ENCODE peak calls at places on chromosomes 2 and 18, in ten cellular contexts. O is KG1; Z is nucleus accumbens; A is LHCN-M2; R is GM04503; F is HT-29; P is esophagus squamous epithelium; D is fibroblast of mammary gland; Q is activated T-helper 1 cell treated with anti-CD3 and anti-CD28 coated beads, Interleukin-2, amount 50 U/mL, for 16 hours; U is cardiac muscle cell. I is an unnamed sample.

GRCh38 chr2:48912110-48912509 is 156.6 kb upstream of the LHCGR start:
- DNase-seq in U (peak), D (no peak), F (peak), O (no peak), A (no peak), Q (no peak), P (no peak), R (no peak), Z (no peak), I (no peak)

GRCh38 chr2:105403785-105404698 is 5.2 kb upstream of the FHL2 start:
- DNase-seq in Q (no peak), U (peak), D (peak), O (no peak), F (peak), A (peak), R (peak), Z (no peak), P (no peak), I (peak)

GRCh38 chr18:13611616-13612110 is 114.7 kb downstream of the FAM210A start:
- DNase-seq in Z (peak), A (peak), O (no peak), D (peak), R (peak), Q (no peak), F (no peak), P (no peak), U (peak), I (no peak)

GRCh38 chr2:207422307-207422960 is 107.3 kb upstream of the CREB1 start:
- DNase-seq in Z (no peak), O (no peak), Q (no peak), A (no peak), R (no peak), D (no peak), U (no peak), P (no peak), F (no peak), I (no peak)

GRCh38 chr18:57301573-57302230 is 50.7 kb upstream of the ST8SIA3 start:
- DNase-seq in R (no peak), Z (no peak), U (no peak), O (no peak), Q (no peak), D (no peak), F (no peak), A (no peak), P (no peak), I (no peak)

GRCh38 chr2:98396745-98397355 is 47.8 kb upstream of the INPP4A start:
- DNase-seq in Q (no peak), R (no peak), Z (no peak), P (no peak), F (no peak), A (no peak), D (no peak), U (no peak), O (no peak), I (no peak)

GRCh38 chr2:207969249-207969648 is 56.1 kb downstream of the PLEKHM3 start:
- DNase-seq in Q (no peak), D (no peak), F (no peak), A (no peak), Z (no peak), P (no peak), U (no peak), O (no peak), R (no peak), I (no peak)

GRCh38 chr2:26757873-26758789 is 6.0 kb upstream of the SLC35F6 start:
- DNase-seq in O (no peak), P (no peak), Q (no peak), R (peak), U (peak), Z (no peak), A (peak), D (peak), F (peak), I (peak)

GRCh38 chr2:170554278-170554955 is 160.7 kb upstream of the SP5 start:
- DNase-seq in D (peak), A (peak), Q (no peak), P (no peak), U (peak), O (no peak), R (peak), F (no peak), Z (no peak), I (no peak)

GRCh38 chr18:47682876-47683275 is 247.6 kb downstream of the SMAD2 start:
- DNase-seq in A (no peak), Q (no peak), U (no peak), R (no peak), O (no peak), P (no peak), F (no peak), D (no peak), Z (no peak), I (no peak)

GRCh38 chr18:44744206-44745180 is 63.8 kb downstream of the SETBP1 start:
- DNase-seq in D (no peak), U (no peak), Z (peak), F (no peak), A (no peak), R (no peak), Q (no peak), O (no peak), P (no peak), I (no peak)

GRCh38 chr2:132754867-132755472 is 85.0 kb upstream of the LYPD1 start:
- DNase-seq in R (no peak), O (no peak), Z (no peak), P (no peak), A (no peak), Q (no peak), U (no peak), D (no peak), F (no peak), I (no peak)

GRCh38 chr2:68088950-68089349 is 26.1 kb upstream of the C1D start:
- DNase-seq in P (no peak), A (peak), D (peak), R (no peak), O (no peak), F (no peak), U (no peak), Z (no peak), Q (no peak), I (no peak)

GRCh38 chr18:57844319-57844718 is 41.2 kb upstream of the ATP8B1 start:
- DNase-seq in U (no peak), P (no peak), R (no peak), O (no peak), Q (no peak), D (no peak), A (no peak), Z (no peak), F (no peak), I (no peak)

I was measured in kidney epithelial cell.